ENCODE peak calls at places on chromosomes 7 and 10, in nine cellular contexts. F, Q, Y, M, U, I, O, E and A are unnamed samples.

GRCh38 chr7:102834999-102835398 is 77.8 kb upstream of the LRRC17 start:
- DNase-seq in Y (no peak), I (no peak), F (no peak), Q (peak), E (peak), U (no peak), M (peak), O (no peak), A (peak)

GRCh38 chr7:19930851-19931250 is 157.4 kb upstream of the TMEM196 start:
- DNase-seq in O (no peak), F (no peak), Q (no peak), M (no peak), I (no peak), U (no peak), E (peak), Y (no peak), A (no peak)

GRCh38 chr7:768881-769504 is 41.9 kb upstream of the PRKAR1B start:
- DNase-seq in F (peak), E (no peak), Y (no peak), I (no peak), U (no peak), O (peak), Q (no peak), M (no peak), A (no peak)

GRCh38 chr7:132654150-132654549 is 77.9 kb upstream of the PLXNA4 start:
- DNase-seq in O (peak), F (no peak), Y (no peak), I (no peak), U (no peak), M (no peak), E (no peak), Q (no peak), A (no peak)

GRCh38 chr7:42082144-42082543 is 154.9 kb downstream of the GLI3 start:
- DNase-seq in O (no peak), Q (peak), Y (no peak), M (peak), U (no peak), E (peak), I (no peak), F (no peak), A (peak)

GRCh38 chr10:83516788-83517187 is 622.5 kb upstream of the GHITM start:
- DNase-seq in F (no peak), I (peak), U (no peak), Y (no peak), O (no peak), M (no peak), Q (no peak), E (no peak), A (no peak)

GRCh38 chr7:106864298-106865081 is 592 bp upstream of the PIK3CG start:
- DNase-seq in F (no peak), O (no peak), Q (no peak), E (no peak), I (no peak), M (no peak), U (peak), Y (no peak), A (no peak)

GRCh38 chr10:3654496-3654895 is 130.5 kb downstream of the KLF6 start:
- DNase-seq in E (no peak), I (no peak), M (no peak), Y (no peak), U (no peak), Q (peak), O (no peak), F (no peak), A (peak)

GRCh38 chr7:39948932-39949928 is 826 bp upstream of the CDK13 start:
- DNase-seq in M (peak), Q (peak), I (peak), U (peak), O (peak), Y (peak), F (peak), E (peak), A (peak)

GRCh38 chr10:52578871-52579405 is 193.6 kb downstream of the MBL2 start:
- DNase-seq in M (no peak), I (no peak), F (no peak), E (no peak), U (no peak), Y (no peak), Q (no peak), O (no peak), A (peak)

GRCh38 chr10:69959911-69960310 is 92.7 kb upstream of the MACROH2A2 start:
- DNase-seq in O (no peak), M (no peak), F (no peak), E (no peak), Q (no peak), Y (no peak), U (peak), I (no peak), A (no peak)

GRCh38 chr7:112056409-112056808 is 149.8 kb downstream of the DOCK4 start:
- DNase-seq in O (no peak), M (no peak), E (peak), I (peak), F (peak), Q (peak), U (no peak), Y (no peak), A (peak)

GRCh38 chr7:138837627-138838026 is 39.6 kb upstream of the ATP6V0A4 start:
- DNase-seq in M (no peak), U (no peak), Y (no peak), Q (no peak), I (no peak), O (no peak), E (no peak), F (no peak), A (no peak)

GRCh38 chr10:74453151-74453550 is 302.1 kb downstream of the ADK start:
- DNase-seq in U (peak), Q (no peak), F (no peak), E (no peak), O (no peak), M (no peak), I (no peak), Y (no peak), A (no peak)

GRCh38 chr10:129742742-129743550 is 221.1 kb downstream of the EBF3 start:
- DNase-seq in Q (no peak), Y (no peak), M (no peak), E (no peak), O (peak), I (no peak), U (no peak), F (no peak), A (no peak)

GRCh38 chr10:111017093-111017492 is 59.7 kb upstream of the ADRA2A start:
- DNase-seq in Q (no peak), Y (no peak), M (no peak), F (no peak), O (no peak), E (no peak), I (no peak), U (no peak), A (no peak)

GRCh38 chr10:49161411-49161997 is 26.7 kb downstream of the TMEM273 start:
- DNase-seq in E (peak), Y (no peak), F (peak), M (no peak), I (peak), O (no peak), Q (peak), U (peak), A (peak)

GRCh38 chr10:89576696-89577095 is 41.3 kb upstream of the SLC16A12 start:
- DNase-seq in F (no peak), I (no peak), O (no peak), Y (no peak), M (no peak), E (no peak), U (no peak), Q (no peak), A (no peak)

GRCh38 chr7:44541028-44541869 is at the start of gene NPC1L1:
- DNase-seq in U (no peak), I (no peak), Q (no peak), Y (no peak), O (no peak), E (no peak), F (no peak), M (no peak), A (no peak)

GRCh38 chr7:72230281-72230680 is 181.9 kb downstream of the CALN1 start:
- DNase-seq in E (no peak), M (no peak), Q (no peak), F (no peak), I (no peak), O (no peak), Y (no peak), U (no peak), A (no peak)

GRCh38 chr7:151795168-151795754 is 81.7 kb downstream of the PRKAG2 start:
- DNase-seq in Q (no peak), E (no peak), U (no peak), M (no peak), O (peak), F (no peak), Y (no peak), I (no peak), A (no peak)

GRCh38 chr7:101778181-101778580 is 39.2 kb upstream of the CUX1 start:
- DNase-seq in U (no peak), F (no peak), Y (no peak), O (no peak), I (no peak), Q (no peak), E (no peak), M (no peak), A (no peak)

GRCh38 chr7:117122536-117122935 is 169.2 kb downstream of the ST7 start:
- DNase-seq in F (no peak), E (no peak), M (no peak), O (no peak), Y (no peak), U (no peak), Q (no peak), I (no peak), A (no peak)

GRCh38 chr10:110706690-110707098 is 62.6 kb downstream of the RBM20 start:
- DNase-seq in U (no peak), Q (peak), I (no peak), E (peak), M (no peak), O (no peak), Y (no peak), F (peak), A (peak)

GRCh38 chr10:50805981-50806622 is 66.4 kb downstream of the ASAH2B start:
- DNase-seq in M (no peak), Y (no peak), F (peak), E (no peak), Q (peak), U (no peak), I (no peak), O (no peak), A (peak)

GRCh38 chr7:90178592-90179279 is 24.5 kb downstream of the STEAP1 start:
- DNase-seq in Q (peak), F (peak), O (no peak), Y (no peak), E (peak), M (no peak), U (no peak), I (no peak), A (peak)

GRCh38 chr10:98134117-98134430 is 383 bp upstream of the R3HCC1L start:
- DNase-seq in Y (no peak), U (no peak), F (no peak), Q (no peak), I (no peak), E (no peak), O (no peak), M (no peak), A (no peak)

GRCh38 chr7:137005873-137006272 is 137.4 kb downstream of the CHRM2 start:
- DNase-seq in E (no peak), M (no peak), U (no peak), Q (no peak), I (no peak), Y (no peak), F (no peak), O (no peak), A (no peak)

GRCh38 chr10:68099736-68100135 is 9.6 kb upstream of the MYPN start:
- DNase-seq in E (peak), I (no peak), O (no peak), Y (no peak), U (no peak), F (no peak), M (no peak), Q (peak), A (peak)

GRCh38 chr7:130008941-130009847 is 42.0 kb downstream of the ZC3HC1 start:
- DNase-seq in M (no peak), O (no peak), Y (no peak), I (no peak), F (no peak), E (peak), Q (peak), U (no peak), A (peak)

GRCh38 chr7:32892521-32893224 is 1.1 kb upstream of the KBTBD2 start:
- DNase-seq in M (no peak), Y (peak), I (peak), O (peak), U (peak), E (peak), Q (peak), F (peak), A (peak)

GRCh38 chr7:39891879-39892278 is 58.2 kb upstream of the CDK13 start:
- DNase-seq in Y (no peak), O (no peak), F (no peak), E (no peak), U (no peak), M (no peak), Q (no peak), I (no peak), A (no peak)

GRCh38 chr7:22572937-22573336 is 72.9 kb upstream of the STEAP1B start:
- DNase-seq in M (no peak), U (no peak), I (no peak), F (no peak), Y (no peak), Q (peak), E (peak), O (no peak), A (peak)

GRCh38 chr7:40230086-40230485 is 95.3 kb downstream of the SUGCT start:
- DNase-seq in Y (no peak), F (no peak), I (no peak), U (no peak), E (no peak), O (no peak), Q (no peak), M (no peak), A (no peak)

GRCh38 chr10:103712898-103713498 is 142.4 kb downstream of the SH3PXD2A start:
- DNase-seq in O (peak), Q (peak), I (peak), F (peak), E (peak), M (peak), U (peak), Y (peak), A (peak)

GRCh38 chr7:1741751-1742554 is 71.9 kb downstream of the ELFN1 start:
- DNase-seq in Q (no peak), Y (no peak), U (no peak), M (no peak), I (peak), O (no peak), F (no peak), E (no peak), A (no peak)